ENCODE peak calls at places on chromosome 11, in seven cellular contexts. One of them, this sample, is unnamed.

GRCh38 chr11:70433966-70434812 is 35.9 kb downstream of the CTTN start:
- DNase-seq in colonic mucosa: no peak
- DNase-seq in H54: no peak
- DNase-seq in GM10248: no peak
- DNase-seq in foreskin fibroblast: no peak
- DNase-seq in endothelial cell: no peak
- DNase-seq in AG08395: no peak
- DNase-seq in this sample: no peak

GRCh38 chr11:19398772-19399542 is 158.2 kb upstream of the E2F8 start:
- DNase-seq in AG08395: peak
- DNase-seq in endothelial cell: no peak
- DNase-seq in colonic mucosa: no peak
- DNase-seq in foreskin fibroblast: peak
- DNase-seq in GM10248: no peak
- DNase-seq in H54: no peak
- DNase-seq in this sample: peak

GRCh38 chr11:76668362-76669155 is 2.0 kb downstream of the LRRC32 start:
- DNase-seq in H54: no peak
- DNase-seq in foreskin fibroblast: no peak
- DNase-seq in GM10248: no peak
- DNase-seq in colonic mucosa: no peak
- DNase-seq in endothelial cell: no peak
- DNase-seq in AG08395: no peak
- DNase-seq in this sample: no peak

GRCh38 chr11:27870985-27871485 is 170.8 kb upstream of the BDNF start:
- DNase-seq in endothelial cell: no peak
- DNase-seq in foreskin fibroblast: no peak
- DNase-seq in colonic mucosa: no peak
- DNase-seq in GM10248: no peak
- DNase-seq in AG08395: no peak
- DNase-seq in H54: no peak
- DNase-seq in this sample: no peak

GRCh38 chr11:70205049-70205725 is 2.1 kb downstream of the FADD start:
- DNase-seq in H54: no peak
- DNase-seq in GM10248: no peak
- DNase-seq in endothelial cell: no peak
- DNase-seq in foreskin fibroblast: no peak
- DNase-seq in AG08395: no peak
- DNase-seq in colonic mucosa: no peak
- DNase-seq in this sample: no peak

GRCh38 chr11:117606211-117606610 is 190.8 kb downstream of the DSCAML1 start:
- DNase-seq in endothelial cell: no peak
- DNase-seq in AG08395: no peak
- DNase-seq in foreskin fibroblast: no peak
- DNase-seq in GM10248: peak
- DNase-seq in colonic mucosa: no peak
- DNase-seq in H54: no peak
- DNase-seq in this sample: no peak

GRCh38 chr11:867856-868358 is 25.3 kb downstream of the TSPAN4 start:
- DNase-seq in foreskin fibroblast: no peak
- DNase-seq in GM10248: no peak
- DNase-seq in H54: no peak
- DNase-seq in colonic mucosa: no peak
- DNase-seq in endothelial cell: no peak
- DNase-seq in AG08395: no peak
- DNase-seq in this sample: no peak

GRCh38 chr11:71565263-71565662 is at the start of gene KRTAP5-10:
- DNase-seq in AG08395: no peak
- DNase-seq in foreskin fibroblast: no peak
- DNase-seq in colonic mucosa: no peak
- DNase-seq in H54: no peak
- DNase-seq in endothelial cell: no peak
- DNase-seq in GM10248: no peak
- DNase-seq in this sample: no peak

GRCh38 chr11:78860720-78861422 is 286.2 kb upstream of the NARS2 start:
- DNase-seq in endothelial cell: peak
- DNase-seq in AG08395: no peak
- DNase-seq in colonic mucosa: no peak
- DNase-seq in H54: no peak
- DNase-seq in foreskin fibroblast: peak
- DNase-seq in GM10248: no peak
- DNase-seq in this sample: no peak

GRCh38 chr11:34977039-34977906 is 60.9 kb downstream of the PDHX start:
- DNase-seq in endothelial cell: no peak
- DNase-seq in H54: no peak
- DNase-seq in foreskin fibroblast: peak
- DNase-seq in AG08395: peak
- DNase-seq in GM10248: no peak
- DNase-seq in colonic mucosa: no peak
- DNase-seq in this sample: peak

GRCh38 chr11:126718319-126718718 is 282.3 kb downstream of the KIRREL3 start:
- DNase-seq in AG08395: peak
- DNase-seq in foreskin fibroblast: peak
- DNase-seq in colonic mucosa: no peak
- DNase-seq in H54: no peak
- DNase-seq in endothelial cell: no peak
- DNase-seq in GM10248: no peak
- DNase-seq in this sample: no peak

This sample was measured in HCEC 1CT.